ENCODE peak calls at places on chromosomes 12 and 14, in six cellular contexts. G is GM12865, N is dorsolateral prefrontal cortex, J is colonic mucosa, K is transverse colon, C is fibroblast of pulmonary artery. S is an unnamed sample.

GRCh38 chr14:28678887-28679286 is 87.7 kb upstream of the FOXG1 start:
- DNase-seq in G (no peak), N (no peak), J (no peak), K (no peak), C (no peak), S (no peak)

GRCh38 chr12:19988918-19989317 is 379.4 kb upstream of the PDE3A start:
- DNase-seq in G (no peak), N (no peak), J (no peak), K (no peak), C (no peak), S (no peak)

GRCh38 chr12:65306603-65307501 is 28.4 kb downstream of the MSRB3 start:
- DNase-seq in G (peak), N (no peak), J (peak), K (peak), C (peak), S (no peak)

GRCh38 chr14:55054098-55054497 is 2.7 kb downstream of the MAPK1IP1L start:
- DNase-seq in G (no peak), N (no peak), J (no peak), K (no peak), C (no peak), S (no peak)

GRCh38 chr14:36604757-36605505 is 22.5 kb upstream of the NKX2-8 start:
- DNase-seq in G (peak), N (no peak), J (peak), K (peak), C (peak), S (peak)

GRCh38 chr14:104316723-104317499 is 178.5 kb downstream of the KIF26A start:
- DNase-seq in G (no peak), N (peak), J (peak), K (no peak), C (no peak), S (no peak)

GRCh38 chr12:26845057-26845666 is 12.2 kb upstream of the ITPR2 start:
- DNase-seq in G (peak), N (no peak), J (peak), K (peak), C (peak), S (peak)

GRCh38 chr14:30125322-30125944 is 197.8 kb upstream of the PRKD1 start:
- DNase-seq in G (no peak), N (no peak), J (no peak), K (no peak), C (no peak), S (no peak)

GRCh38 chr14:104600141-104600643 is 4.4 kb downstream of the TMEM179 start:
- DNase-seq in G (no peak), N (peak), J (no peak), K (no peak), C (no peak), S (no peak)

GRCh38 chr14:44897844-44898151 is 63.9 kb downstream of the KLHL28 start:
- DNase-seq in G (no peak), N (no peak), J (no peak), K (no peak), C (peak), S (no peak)

GRCh38 chr14:57189070-57189469 is 79.6 kb downstream of the EXOC5 start:
- DNase-seq in G (no peak), N (no peak), J (no peak), K (no peak), C (peak), S (no peak)

GRCh38 chr12:40012709-40013108 is 93.2 kb downstream of the SLC2A13 start:
- DNase-seq in G (no peak), N (no peak), J (no peak), K (no peak), C (no peak), S (no peak)

GRCh38 chr12:25266522-25266921 is 15.8 kb upstream of the KRAS start:
- DNase-seq in G (no peak), N (no peak), J (no peak), K (no peak), C (no peak), S (no peak)

GRCh38 chr12:104049278-104050257 is at the start of gene GLT8D2:
- DNase-seq in G (no peak), N (no peak), J (peak), K (peak), C (peak), S (no peak)

GRCh38 chr12:15848606-15849005 is 33.6 kb upstream of the STRAP start:
- DNase-seq in G (peak), N (no peak), J (no peak), K (no peak), C (no peak), S (no peak)

GRCh38 chr12:25689996-25690501 is 137.0 kb upstream of the LMNTD1 start:
- DNase-seq in G (no peak), N (no peak), J (peak), K (peak), C (peak), S (no peak)

GRCh38 chr12:3141339-3142321 is 64.5 kb downstream of the TSPAN9 start:
- DNase-seq in G (no peak), N (no peak), J (no peak), K (no peak), C (no peak), S (no peak)

GRCh38 chr14:27181304-27181703 is 583.5 kb upstream of the NOVA1 start:
- DNase-seq in G (no peak), N (no peak), J (no peak), K (no peak), C (no peak), S (no peak)

GRCh38 chr12:131274906-131275305 is 321.2 kb downstream of the ADGRD1 start:
- DNase-seq in G (no peak), N (no peak), J (no peak), K (no peak), C (no peak), S (no peak)

GRCh38 chr14:85420278-85420677 is 109.7 kb upstream of the FLRT2 start:
- DNase-seq in G (no peak), N (no peak), J (no peak), K (no peak), C (no peak), S (no peak)
- TF ChIP-seq CTCF in G (no peak), N (no peak), J (no peak), K (no peak), C (no peak), S (no peak)

GRCh38 chr14:91062600-91062999 is 2.2 kb upstream of the RPS6KA5 start:
- DNase-seq in G (peak), N (no peak), J (no peak), K (no peak), C (no peak), S (no peak)

GRCh38 chr14:91063119-91063518 is 2.7 kb upstream of the RPS6KA5 start:
- DNase-seq in G (peak), N (no peak), J (no peak), K (no peak), C (peak), S (no peak)

GRCh38 chr14:91059576-91060471 is 617 bp downstream of the RPS6KA5 start:
- DNase-seq in G (peak), N (peak), J (peak), K (peak), C (peak), S (peak)

GRCh38 chr14:91061309-91061887 is 957 bp upstream of the RPS6KA5 start:
- DNase-seq in G (no peak), N (no peak), J (no peak), K (no peak), C (no peak), S (no peak)

GRCh38 chr14:91060472-91061308 is at the start of gene RPS6KA5:
- DNase-seq in G (peak), N (peak), J (peak), K (peak), C (peak), S (peak)
- TF ChIP-seq CTCF in G (no peak), N (peak), J (no peak), K (no peak), C (no peak), S (no peak)

DNA sequence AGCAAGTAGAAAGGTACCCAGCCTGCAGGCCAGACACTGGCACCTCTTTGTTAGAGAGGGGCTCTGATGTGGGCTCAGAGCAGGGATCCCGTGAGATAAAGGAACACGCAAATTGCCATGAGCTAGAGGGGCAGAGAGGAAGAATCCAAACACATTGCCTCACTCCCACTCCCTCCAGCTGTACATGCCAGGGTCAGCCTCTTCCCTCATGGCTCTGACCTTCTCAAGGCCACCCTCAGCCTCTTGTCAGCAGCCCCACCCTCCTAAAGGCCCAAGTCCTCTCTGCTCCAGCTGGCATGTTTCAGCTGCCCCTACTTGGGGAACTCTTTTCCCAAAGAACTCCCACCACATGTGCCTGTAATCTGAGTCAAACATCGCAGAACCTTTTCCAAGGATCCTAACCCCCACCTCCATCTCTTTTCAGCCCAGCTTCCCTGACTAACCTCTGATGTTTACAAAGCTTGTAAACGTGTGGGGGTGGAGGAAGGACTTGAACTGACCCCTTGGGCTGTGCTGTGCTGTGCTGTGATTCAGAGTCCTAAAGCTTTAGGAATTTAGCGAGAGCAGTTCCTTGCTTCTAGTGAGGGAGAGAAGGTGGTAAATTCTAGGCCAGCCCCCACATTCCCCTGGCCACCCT is 7.4 kb upstream of the CACNB3 start:
- DNase-seq in G (no peak), N (no peak), J (no peak), K (no peak), C (peak), S (no peak)
- TF ChIP-seq CTCF in G (no peak), N (no peak), J (no peak), K (no peak), C (no peak), S (no peak)

DNA sequence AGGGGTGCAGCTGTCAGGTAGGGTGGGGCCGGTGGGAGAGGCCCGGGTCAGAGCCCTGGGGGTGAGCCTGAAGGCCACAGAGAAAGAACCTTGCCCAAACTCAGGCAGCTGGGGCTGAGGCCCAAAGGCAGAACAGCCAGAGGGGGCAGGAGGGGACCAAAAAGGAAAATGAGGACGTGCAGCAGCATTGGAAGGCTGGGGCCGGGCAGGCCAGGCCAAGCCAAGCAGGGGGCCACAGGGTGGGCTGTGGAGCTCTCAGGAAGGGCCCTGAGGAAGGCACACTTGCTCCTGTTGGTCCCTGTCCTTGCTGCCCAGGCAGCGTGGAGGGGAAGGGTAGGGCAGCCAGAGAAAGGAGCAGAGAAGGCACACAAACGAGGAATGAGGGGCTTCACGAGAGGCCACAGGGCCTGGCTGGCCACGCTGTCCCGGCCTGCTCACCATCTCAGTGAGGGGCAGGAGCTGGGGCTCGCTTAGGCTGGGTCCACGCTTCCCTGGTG is 10.5 kb downstream of the MMP14 start:
- DNase-seq in G (no peak), N (no peak), J (no peak), K (no peak), C (no peak), S (no peak)
- TF ChIP-seq CTCF in G (no peak), N (no peak), J (no peak), K (no peak), C (no peak), S (no peak)

S was measured in progenitor cell of endocrine pancreas.